ENCODE peak calls at places on chromosome 15, in ten cellular contexts. N, S, Y, K, X, D, G, I, L and Q are unnamed samples.

GRCh38 chr15:51649659-51650521 is 27.3 kb upstream of the DMXL2 start:
- DNase-seq in N (peak), S (peak), Y (peak), K (peak), X (no peak), D (peak), G (no peak), I (peak), L (no peak), Q (peak)

GRCh38 chr15:49987896-49988295 is 131.1 kb downstream of the ATP8B4 start:
- DNase-seq in N (no peak), S (no peak), Y (no peak), K (no peak), X (no peak), D (no peak), G (no peak), I (no peak), L (no peak), Q (no peak)

GRCh38 chr15:42457445-42458442 is 33.2 kb downstream of the ZNF106 start:
- DNase-seq in N (peak), S (peak), Y (no peak), K (peak), X (no peak), D (peak), G (no peak), I (peak), L (peak), Q (no peak)

GRCh38 chr15:63288778-63289378 is 11.5 kb downstream of the APH1B start:
- DNase-seq in N (no peak), S (no peak), Y (peak), K (no peak), X (no peak), D (no peak), G (no peak), I (peak), L (no peak), Q (no peak)

GRCh38 chr15:38062679-38063078 is 128.2 kb downstream of the TMCO5A start:
- DNase-seq in N (no peak), S (no peak), Y (no peak), K (no peak), X (no peak), D (no peak), G (no peak), I (no peak), L (no peak), Q (no peak)

GRCh38 chr15:49751191-49751590 is 130.3 kb downstream of the DTWD1 start:
- DNase-seq in N (no peak), S (no peak), Y (no peak), K (no peak), X (no peak), D (no peak), G (no peak), I (no peak), L (no peak), Q (no peak)

GRCh38 chr15:99410477-99410876 is 155.3 kb upstream of the MEF2A start:
- DNase-seq in N (no peak), S (no peak), Y (no peak), K (no peak), X (no peak), D (no peak), G (no peak), I (no peak), L (no peak), Q (no peak)

GRCh38 chr15:96448923-96449322 is 118.4 kb downstream of the NR2F2 start:
- DNase-seq in N (no peak), S (no peak), Y (no peak), K (no peak), X (no peak), D (no peak), G (no peak), I (no peak), L (no peak), Q (no peak)

GRCh38 chr15:49906976-49907375 is 212.1 kb downstream of the ATP8B4 start:
- DNase-seq in N (no peak), S (no peak), Y (no peak), K (no peak), X (no peak), D (no peak), G (no peak), I (no peak), L (no peak), Q (no peak)

GRCh38 chr15:65804252-65804931 is 12.3 kb upstream of the DENND4A start:
- DNase-seq in N (no peak), S (no peak), Y (no peak), K (no peak), X (no peak), D (no peak), G (no peak), I (peak), L (no peak), Q (no peak)

GRCh38 chr15:99997112-99997651 is 263.9 kb upstream of the LYSMD4 start:
- DNase-seq in N (no peak), S (no peak), Y (no peak), K (no peak), X (no peak), D (no peak), G (no peak), I (no peak), L (peak), Q (no peak)

GRCh38 chr15:90064931-90065681 is 37.2 kb downstream of the IDH2 start:
- DNase-seq in N (peak), S (no peak), Y (no peak), K (no peak), X (no peak), D (peak), G (no peak), I (no peak), L (peak), Q (no peak)

GRCh38 chr15:39939487-39940452 is 5.9 kb downstream of the EIF2AK4 start:
- DNase-seq in N (no peak), S (no peak), Y (no peak), K (no peak), X (no peak), D (no peak), G (no peak), I (no peak), L (no peak), Q (no peak)

GRCh38 chr15:68014219-68014618 is 39.9 kb upstream of the PIAS1 start:
- DNase-seq in N (no peak), S (no peak), Y (no peak), K (no peak), X (no peak), D (no peak), G (no peak), I (no peak), L (no peak), Q (no peak)

GRCh38 chr15:58269455-58270414 is 131.6 kb downstream of the AQP9 start:
- DNase-seq in N (peak), S (peak), Y (peak), K (no peak), X (no peak), D (no peak), G (no peak), I (peak), L (no peak), Q (peak)

GRCh38 chr15:99467338-99467720 is 98.5 kb upstream of the MEF2A start:
- DNase-seq in N (no peak), S (no peak), Y (no peak), K (no peak), X (no peak), D (no peak), G (no peak), I (no peak), L (no peak), Q (no peak)

GRCh38 chr15:85622432-85622831 is 172.3 kb downstream of the KLHL25 start:
- DNase-seq in N (no peak), S (no peak), Y (no peak), K (no peak), X (no peak), D (no peak), G (no peak), I (peak), L (no peak), Q (no peak)

GRCh38 chr15:50883903-50884302 is 24.6 kb upstream of the AP4E1 start:
- DNase-seq in N (no peak), S (no peak), Y (peak), K (no peak), X (no peak), D (no peak), G (peak), I (peak), L (no peak), Q (peak)

GRCh38 chr15:96349933-96350292 is 19.4 kb downstream of the NR2F2 start:
- DNase-seq in N (no peak), S (no peak), Y (no peak), K (no peak), X (no peak), D (peak), G (no peak), I (no peak), L (no peak), Q (no peak)

GRCh38 chr15:80562846-80563245 is 132.3 kb upstream of the ABHD17C start:
- DNase-seq in N (no peak), S (no peak), Y (no peak), K (no peak), X (no peak), D (no peak), G (no peak), I (no peak), L (no peak), Q (no peak)

GRCh38 chr15:64979252-64979710 is 10.4 kb downstream of the SPG21 start:
- DNase-seq in N (no peak), S (no peak), Y (no peak), K (no peak), X (no peak), D (no peak), G (no peak), I (no peak), L (no peak), Q (no peak)

GRCh38 chr15:75649848-75650247 is 2.1 kb downstream of the SNX33 start:
- DNase-seq in N (no peak), S (no peak), Y (no peak), K (no peak), X (no peak), D (no peak), G (no peak), I (no peak), L (no peak), Q (no peak)

GRCh38 chr15:39171944-39172368 is 408.9 kb upstream of the THBS1 start:
- DNase-seq in N (peak), S (no peak), Y (peak), K (peak), X (no peak), D (peak), G (no peak), I (peak), L (peak), Q (peak)

GRCh38 chr15:67474405-67475080 is 46.4 kb upstream of the C15orf61 start:
- DNase-seq in N (no peak), S (no peak), Y (no peak), K (no peak), X (no peak), D (no peak), G (no peak), I (no peak), L (no peak), Q (no peak)

GRCh38 chr15:98154863-98155262 is 194.4 kb downstream of the ARRDC4 start:
- DNase-seq in N (no peak), S (no peak), Y (peak), K (peak), X (no peak), D (no peak), G (no peak), I (peak), L (no peak), Q (no peak)

GRCh38 chr15:74453925-74454763 is 6.8 kb downstream of the UBL7 start:
- DNase-seq in N (no peak), S (no peak), Y (no peak), K (no peak), X (no peak), D (no peak), G (no peak), I (no peak), L (no peak), Q (peak)

GRCh38 chr15:99054892-99055291 is 47.3 kb upstream of the PGPEP1L start:
- DNase-seq in N (no peak), S (no peak), Y (no peak), K (no peak), X (no peak), D (no peak), G (no peak), I (no peak), L (no peak), Q (no peak)

GRCh38 chr15:80701676-80702311 is 6.7 kb downstream of the ABHD17C start:
- DNase-seq in N (no peak), S (no peak), Y (no peak), K (no peak), X (no peak), D (no peak), G (no peak), I (no peak), L (no peak), Q (no peak)

GRCh38 chr15:43974852-43975251 is 148.1 kb downstream of the WDR76 start:
- DNase-seq in N (no peak), S (no peak), Y (no peak), K (peak), X (no peak), D (no peak), G (no peak), I (no peak), L (no peak), Q (no peak)

GRCh38 chr15:85858586-85859375 is 64.1 kb upstream of the KLHL25 start:
- DNase-seq in N (peak), S (peak), Y (peak), K (no peak), X (peak), D (no peak), G (peak), I (peak), L (peak), Q (peak)

GRCh38 chr15:81419304-81419943 is 45.4 kb upstream of the TMC3 start:
- DNase-seq in N (no peak), S (no peak), Y (no peak), K (no peak), X (no peak), D (no peak), G (no peak), I (peak), L (no peak), Q (no peak)

GRCh38 chr15:49421991-49422390 is 1.1 kb upstream of the FGF7 start:
- DNase-seq in N (peak), S (peak), Y (peak), K (peak), X (peak), D (peak), G (no peak), I (peak), L (peak), Q (peak)

GRCh38 chr15:79541176-79541575 is 109.0 kb downstream of the MINAR1 start:
- DNase-seq in N (no peak), S (no peak), Y (no peak), K (no peak), X (no peak), D (no peak), G (no peak), I (no peak), L (no peak), Q (no peak)

GRCh38 chr15:75921732-75922703 is 18.3 kb downstream of the FBXO22 start:
- DNase-seq in N (peak), S (no peak), Y (peak), K (peak), X (no peak), D (peak), G (no peak), I (peak), L (no peak), Q (peak)

GRCh38 chr15:93152264-93152884 is 63.4 kb upstream of the RGMA start:
- DNase-seq in N (no peak), S (no peak), Y (no peak), K (no peak), X (no peak), D (no peak), G (peak), I (no peak), L (no peak), Q (peak)

GRCh38 chr15:80105193-80105984 is 45.9 kb downstream of the ZFAND6 start:
- DNase-seq in N (no peak), S (no peak), Y (no peak), K (no peak), X (no peak), D (no peak), G (no peak), I (peak), L (no peak), Q (no peak)

GRCh38 chr15:53122818-53123217 is 332.7 kb upstream of the ONECUT1 start:
- DNase-seq in N (no peak), S (no peak), Y (no peak), K (no peak), X (no peak), D (no peak), G (no peak), I (no peak), L (no peak), Q (no peak)

GRCh38 chr15:81235781-81236507 is 39.3 kb downstream of the IL16 start:
- DNase-seq in N (peak), S (no peak), Y (peak), K (peak), X (no peak), D (no peak), G (no peak), I (peak), L (no peak), Q (peak)

GRCh38 chr15:51229907-51230328 is 108.5 kb downstream of the CYP19A1 start:
- DNase-seq in N (no peak), S (peak), Y (peak), K (no peak), X (no peak), D (no peak), G (no peak), I (peak), L (no peak), Q (no peak)

DNA sequence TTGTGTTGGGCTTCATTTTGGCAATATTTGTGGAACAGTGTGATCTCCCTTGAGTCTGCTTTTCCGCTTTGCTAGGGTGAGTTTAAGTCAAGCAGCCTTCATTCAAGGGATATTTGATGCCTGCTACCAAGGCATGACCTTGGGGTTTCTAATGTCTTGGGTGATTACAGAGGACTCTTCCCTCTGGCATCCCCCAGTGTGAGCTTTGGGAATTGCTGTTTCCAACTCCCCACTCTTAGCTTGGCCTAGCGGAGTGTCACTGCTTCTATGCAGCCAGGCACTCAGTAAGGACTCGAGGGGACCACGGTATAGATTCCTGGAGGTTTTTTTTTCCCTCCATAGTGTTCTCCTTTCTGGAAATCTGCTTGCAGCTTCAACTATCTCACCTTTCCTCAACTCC is 21.1 kb downstream of the GCNT3 start:
- DNase-seq in N (no peak), S (peak), Y (peak), K (no peak), X (no peak), D (no peak), G (no peak), I (no peak), L (no peak), Q (no peak)
- TF ChIP-seq CTCF in N (peak), S (peak), Y (peak), K (peak), X (no peak), D (no peak), G (no peak), I (peak), L (no peak), Q (no peak)

GRCh38 chr15:82674873-82675272 is 27.7 kb upstream of the CPEB1 start:
- DNase-seq in N (no peak), S (no peak), Y (no peak), K (no peak), X (no peak), D (no peak), G (no peak), I (no peak), L (no peak), Q (no peak)

GRCh38 chr15:82677720-82678323 is 30.7 kb upstream of the CPEB1 start:
- DNase-seq in N (no peak), S (no peak), Y (no peak), K (no peak), X (no peak), D (no peak), G (no peak), I (no peak), L (no peak), Q (no peak)

GRCh38 chr15:82679626-82680199 is 30.0 kb downstream of the AP3B2 start:
- DNase-seq in N (no peak), S (peak), Y (no peak), K (no peak), X (no peak), D (no peak), G (no peak), I (no peak), L (no peak), Q (no peak)

GRCh38 chr15:82681371-82681770 is 28.3 kb downstream of the AP3B2 start:
- DNase-seq in N (no peak), S (no peak), Y (no peak), K (no peak), X (no peak), D (no peak), G (no peak), I (no peak), L (no peak), Q (no peak)

DNA sequence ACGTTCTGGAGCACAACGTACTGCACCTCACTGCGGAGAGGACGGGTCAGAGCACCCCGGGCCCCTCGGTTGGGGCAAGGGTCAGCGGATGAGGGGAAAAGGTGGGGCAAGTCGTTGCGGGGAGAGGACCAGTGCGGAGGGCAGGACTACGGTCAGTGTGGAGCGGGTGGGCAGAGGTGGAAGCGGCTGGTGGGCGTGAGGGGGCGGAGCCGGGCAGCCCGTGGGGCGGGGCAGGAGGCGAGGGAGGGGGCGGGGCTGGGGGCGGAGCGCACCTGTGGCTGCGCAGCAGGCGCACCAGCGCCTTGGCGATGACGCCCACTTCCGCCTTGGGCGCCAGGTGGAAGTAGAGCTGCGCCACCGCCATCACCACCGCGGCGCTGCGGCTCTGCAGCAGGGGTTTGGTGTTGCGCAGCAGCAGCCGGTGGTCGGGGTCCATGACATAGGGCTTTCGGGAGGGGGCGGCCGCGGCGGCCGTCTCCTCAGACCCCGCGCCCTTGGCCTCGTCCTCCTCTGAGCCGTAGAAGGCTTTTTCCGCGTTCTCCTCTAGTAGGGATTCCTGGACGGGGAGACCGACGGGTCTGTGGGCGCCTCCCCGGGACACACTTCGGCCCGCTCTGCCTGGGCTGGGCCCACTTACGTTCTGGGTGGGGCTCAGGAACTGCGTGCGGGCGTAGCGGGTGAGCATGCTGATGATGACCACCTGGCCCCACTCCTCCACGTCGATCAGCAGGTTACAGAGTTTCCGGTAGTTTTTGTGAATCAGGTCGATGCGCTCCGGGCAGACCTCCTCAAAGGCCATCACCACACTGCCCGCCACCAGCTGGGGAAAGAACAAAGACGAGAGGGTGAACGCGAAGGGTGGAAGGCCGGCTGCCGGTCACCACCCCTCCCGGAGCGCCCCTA is 29.2 kb downstream of the AP3B2 start:
- DNase-seq in N (peak), S (peak), Y (peak), K (no peak), X (peak), D (no peak), G (peak), I (no peak), L (peak), Q (peak)
- TF ChIP-seq CTCF in N (no peak), S (peak), Y (peak), K (no peak), X (no peak), D (no peak), G (peak), I (no peak), L (peak), Q (peak)

GRCh38 chr15:95284933-95285401 is 1045.5 kb upstream of the NR2F2 start:
- DNase-seq in N (no peak), S (no peak), Y (no peak), K (no peak), X (no peak), D (no peak), G (no peak), I (peak), L (peak), Q (peak)
- TF ChIP-seq CTCF in N (no peak), S (peak), Y (no peak), K (peak), X (no peak), D (peak), G (no peak), I (peak), L (no peak), Q (no peak)

DNA sequence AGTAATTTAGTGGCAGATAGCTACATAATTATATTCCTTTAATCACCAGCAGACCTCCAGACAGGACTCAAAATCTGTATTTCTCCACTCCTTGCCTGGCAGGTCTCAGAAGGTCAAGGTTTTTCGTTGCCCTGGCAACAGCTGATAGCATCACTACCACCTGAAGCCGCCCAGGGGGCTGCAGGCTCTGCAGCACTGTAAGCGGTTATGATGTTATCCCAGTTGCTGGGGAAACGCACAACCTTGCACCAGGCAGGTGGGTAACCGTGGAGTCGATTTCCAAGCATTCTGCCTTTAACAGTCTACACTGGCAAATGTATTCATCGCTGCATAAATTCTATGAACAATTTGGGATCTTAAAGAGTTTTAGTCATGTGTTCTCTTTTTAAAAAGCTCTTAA is 756.3 kb downstream of the NTRK3 start:
- DNase-seq in N (peak), S (no peak), Y (no peak), K (no peak), X (no peak), D (no peak), G (no peak), I (no peak), L (peak), Q (no peak)
- TF ChIP-seq CTCF in N (no peak), S (no peak), Y (no peak), K (no peak), X (no peak), D (no peak), G (no peak), I (no peak), L (no peak), Q (no peak)

GRCh38 chr15:30046414-30046813 is 36.3 kb upstream of the GOLGA8J start:
- DNase-seq in N (no peak), S (no peak), Y (no peak), K (no peak), X (no peak), D (no peak), G (no peak), I (no peak), L (no peak), Q (no peak)
- TF ChIP-seq CTCF in N (no peak), S (no peak), Y (no peak), K (no peak), X (no peak), D (no peak), G (no peak), I (no peak), L (no peak), Q (no peak)